ENCODE peak calls at places on chromosome 12, in six cellular contexts. K is NCI-H460, I is IMR-90, P is NCI-H1930, X is EH, G is psoas muscle. C is an unnamed sample.

GRCh38 chr12:110498984-110499706 is 2.8 kb downstream of the VPS29 start:
- DNase-seq in K (no peak), I (peak), P (no peak), X (peak), G (no peak), C (peak)

GRCh38 chr12:30219047-30219446 is 435.3 kb upstream of the TMTC1 start:
- DNase-seq in K (no peak), I (peak), P (peak), X (no peak), G (no peak), C (peak)

GRCh38 chr12:51520576-51521325 is 70.3 kb upstream of the SCN8A start:
- DNase-seq in K (no peak), I (no peak), P (no peak), X (no peak), G (no peak), C (no peak)

GRCh38 chr12:96094201-96094600 is 58.8 kb upstream of the LTA4H start:
- DNase-seq in K (peak), I (no peak), P (no peak), X (peak), G (no peak), C (peak)

GRCh38 chr12:42474391-42474790 is 115.2 kb downstream of the PRICKLE1 start:
- DNase-seq in K (peak), I (peak), P (no peak), X (peak), G (no peak), C (peak)

GRCh38 chr12:132558861-132559623 is 51.3 kb downstream of the LRCOL1 start:
- DNase-seq in K (no peak), I (no peak), P (no peak), X (no peak), G (no peak), C (no peak)

GRCh38 chr12:31590730-31591307 is at the start of gene DENND5B:
- DNase-seq in K (peak), I (peak), P (peak), X (peak), G (peak), C (peak)

GRCh38 chr12:132444957-132445883 is 44.7 kb upstream of the FBRSL1 start:
- DNase-seq in K (no peak), I (no peak), P (no peak), X (no peak), G (no peak), C (no peak)

GRCh38 chr12:120481022-120481767 is 11.6 kb upstream of the SRSF9 start:
- DNase-seq in K (no peak), I (no peak), P (no peak), X (no peak), G (no peak), C (no peak)

GRCh38 chr12:121773011-121773777 is 20.3 kb downstream of the RHOF start:
- DNase-seq in K (peak), I (peak), P (peak), X (peak), G (peak), C (peak)